ENCODE peak calls at places on chromosomes 16 and 17, in four cellular contexts. F, U, G and A are unnamed samples.

GRCh38 chr16:51121009-51121347 is 30.1 kb downstream of the SALL1 start:
- DNase-seq in F (no peak), U (no peak), G (no peak), A (no peak)

GRCh38 chr17:50281739-50282401 is 7.6 kb downstream of the TMEM92 start:
- DNase-seq in F (no peak), U (no peak), G (no peak), A (no peak)

GRCh38 chr17:5509482-5509881 is 23.1 kb downstream of the MIS12 start:
- DNase-seq in F (peak; percentile 40), U (peak; percentile 39), G (peak; percentile 48), A (no peak)

GRCh38 chr17:36629252-36629847 is 28.0 kb downstream of the MRM1 start:
- DNase-seq in F (peak; percentile 52), U (peak; percentile 65), G (peak; percentile 75), A (peak; percentile 79)

GRCh38 chr17:81018044-81018802 is 16.7 kb upstream of the BAIAP2 start:
- DNase-seq in F (peak; percentile 52), U (peak; percentile 49), G (peak; percentile 72), A (no peak)

GRCh38 chr17:66689192-66689591 is 145.7 kb upstream of the CACNG5 start:
- DNase-seq in F (no peak), U (no peak), G (no peak), A (no peak)

GRCh38 chr17:82791532-82791931 is 39.7 kb downstream of the TBCD start:
- DNase-seq in F (peak; percentile 36), U (peak; percentile 91), G (peak; percentile 84), A (no peak)

GRCh38 chr17:58332720-58333395 is 4.3 kb upstream of the TSPOAP1 start:
- DNase-seq in F (no peak), U (no peak), G (no peak), A (peak; percentile 33)

DNA sequence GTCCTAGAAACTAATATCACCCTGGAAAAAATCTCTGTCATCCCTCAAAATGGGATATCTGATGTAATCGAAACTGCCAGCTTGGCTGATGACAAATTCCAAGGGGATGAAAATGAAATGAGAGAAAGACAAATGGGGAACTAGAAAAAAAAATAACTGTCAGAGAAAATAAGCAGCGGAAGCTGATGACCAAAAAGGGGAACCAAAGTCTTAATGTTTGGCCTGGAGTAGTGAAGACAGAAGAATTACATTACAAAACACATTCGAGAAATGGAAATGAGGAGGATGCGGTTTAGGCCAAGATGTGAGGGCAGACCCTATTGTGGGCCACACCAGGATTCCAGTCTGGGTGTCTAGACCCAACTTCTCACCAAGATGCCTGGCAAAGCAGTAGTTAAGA is 12.5 kb upstream of the CCL2 start:
- DNase-seq in F (no peak), U (no peak), G (no peak), A (no peak)
- TF ChIP-seq CTCF in F (no peak), U (no peak), G (no peak), A (no peak)

GRCh38 chr17:979211-979538 is 401 bp downstream of the NXN start:
- DNase-seq in F (no peak), U (no peak), G (no peak), A (no peak)

GRCh38 chr17:978110-979093 is 1.2 kb downstream of the NXN start:
- DNase-seq in F (peak; percentile 42), U (peak; percentile 44), G (no peak), A (no peak)

GRCh38 chr17:979539-980405 is at the start of gene NXN:
- DNase-seq in F (peak; percentile 65), U (peak; percentile 74), G (peak; percentile 80), A (peak; percentile 87)

GRCh38 chr17:980406-981291 is 1.1 kb upstream of the NXN start:
- DNase-seq in F (peak; percentile 80), U (peak; percentile 86), G (peak; percentile 90), A (peak; percentile 45)

GRCh38 chr17:981292-981658 is 1.7 kb upstream of the NXN start:
- DNase-seq in F (no peak), U (no peak), G (no peak), A (no peak)
- TF ChIP-seq CTCF in F (no peak), U (no peak), G (no peak), A (peak; percentile 1)

GRCh38 chr17:78448356-78448993 is 70.0 kb downstream of the PGS1 start:
- DNase-seq in F (no peak), U (no peak), G (no peak), A (no peak)
- TF ChIP-seq CTCF in F (peak; percentile 22), U (no peak), G (peak; percentile 28), A (no peak)

GRCh38 chr16:89169778-89170177 is 1.8 kb upstream of the CDH15 start:
- DNase-seq in F (no peak), U (no peak), G (no peak), A (no peak)

GRCh38 chr16:89170346-89171215 is 967 bp upstream of the CDH15 start:
- DNase-seq in F (no peak), U (no peak), G (no peak), A (no peak)

GRCh38 chr16:89166696-89167424 is 4.7 kb upstream of the CDH15 start:
- DNase-seq in F (no peak), U (no peak), G (no peak), A (no peak)

GRCh38 chr16:89167425-89167941 is 4.1 kb upstream of the CDH15 start:
- DNase-seq in F (peak; percentile 68), U (peak; percentile 78), G (peak; percentile 67), A (peak; percentile 80)

DNA sequence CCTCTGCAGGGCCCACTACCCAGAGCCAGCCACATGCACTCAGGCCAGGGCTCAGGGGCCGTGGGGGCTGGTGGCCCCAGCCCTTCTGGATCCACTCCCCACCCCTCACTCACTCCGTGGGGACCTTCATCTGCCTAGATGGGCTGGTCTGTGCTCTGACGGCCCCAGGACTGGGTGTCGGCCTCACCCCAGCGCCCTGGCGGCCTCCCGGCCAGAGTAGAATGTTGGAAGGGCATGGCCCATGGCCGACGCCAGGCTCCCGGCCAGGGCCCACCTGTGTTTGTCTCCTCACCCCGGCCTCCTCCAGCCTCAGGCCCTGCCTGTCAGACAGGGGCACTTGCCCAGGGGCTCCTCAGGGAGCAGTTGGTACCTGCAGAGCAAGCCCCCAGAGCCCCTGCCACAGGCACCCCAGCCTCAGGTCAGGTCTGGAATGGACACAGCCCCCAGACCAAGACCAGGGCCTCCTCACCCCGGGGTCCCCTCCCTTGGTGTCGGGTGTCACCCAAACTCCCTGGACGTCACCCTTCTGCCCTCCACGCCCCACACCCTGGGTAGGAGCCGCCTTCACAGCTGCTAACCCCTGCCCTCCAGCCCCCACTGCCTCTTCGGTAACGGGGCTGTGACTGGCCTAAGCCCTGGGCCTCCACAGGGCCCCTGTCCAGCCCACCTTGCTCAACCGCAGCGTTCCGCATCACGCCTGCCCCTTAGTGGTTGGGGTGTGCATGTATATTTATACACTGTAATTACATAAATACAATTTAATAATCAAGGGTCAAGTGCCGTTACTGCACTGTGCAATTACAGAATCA is 3.0 kb upstream of the CDH15 start:
- DNase-seq in F (no peak), U (no peak), G (peak; percentile 34), A (no peak)
- TF ChIP-seq CTCF in F (no peak), U (no peak), G (peak; percentile 42), A (no peak)

GRCh38 chr17:79609175-79609589 is 1.7 kb downstream of the RBFOX3 start:
- DNase-seq in F (no peak), U (no peak), G (no peak), A (no peak)

GRCh38 chr17:79608729-79609039 is 2.2 kb downstream of the RBFOX3 start:
- DNase-seq in F (no peak), U (no peak), G (no peak), A (no peak)

GRCh38 chr17:79607941-79608728 is 2.7 kb downstream of the RBFOX3 start:
- DNase-seq in F (no peak), U (no peak), G (peak; percentile 11), A (no peak)

GRCh38 chr17:79610151-79610645 is 653 bp downstream of the RBFOX3 start:
- DNase-seq in F (no peak), U (no peak), G (no peak), A (no peak)

GRCh38 chr17:79609616-79610150 is 1.2 kb downstream of the RBFOX3 start:
- DNase-seq in F (no peak), U (no peak), G (no peak), A (no peak)
- TF ChIP-seq CTCF in F (no peak), U (no peak), G (no peak), A (no peak)